ENCODE peak calls at places on chromosomes 7 and 10, in five cellular contexts. Z, F, K, M and I are unnamed samples.

GRCh38 chr7:123126691-123127090 is 73.1 kb downstream of the SLC13A1 start:
- DNase-seq in K (no peak), M (no peak), F (no peak), Z (no peak), I (no peak)

GRCh38 chr10:36251068-36251467 is 609.0 kb upstream of the FZD8 start:
- DNase-seq in Z (no peak), F (no peak), K (no peak), M (no peak), I (no peak)

GRCh38 chr7:133535308-133535707 is 282.4 kb downstream of the EXOC4 start:
- DNase-seq in Z (no peak), F (no peak), M (no peak), K (no peak), I (no peak)

GRCh38 chr7:6159097-6159483 is 113.3 kb downstream of the CYTH3 start:
- DNase-seq in Z (no peak), K (no peak), F (no peak), M (no peak), I (no peak)

GRCh38 chr7:129489491-129489890 is 12.8 kb upstream of the SMKR1 start:
- DNase-seq in K (no peak), M (no peak), F (no peak), Z (no peak), I (no peak)

GRCh38 chr10:121900443-121901174 is 27.2 kb downstream of the ATE1 start:
- DNase-seq in F (peak; percentile 55), K (peak; percentile 52), Z (peak; percentile 69), M (peak; percentile 40), I (no peak)

GRCh38 chr7:24980695-24981543 is 941 bp upstream of the OSBPL3 start:
- DNase-seq in K (no peak), M (peak; percentile 33), Z (no peak), F (no peak), I (no peak)

GRCh38 chr10:101780818-101781654 is 2.2 kb downstream of the NPM3 start:
- DNase-seq in M (peak; percentile 73), Z (no peak), F (peak; percentile 47), K (peak; percentile 55), I (peak; percentile 5)

GRCh38 chr10:80265740-80266512 is 23.5 kb downstream of the MAT1A start:
- DNase-seq in F (no peak), K (no peak), M (no peak), Z (no peak), I (no peak)

GRCh38 chr10:103803941-103804340 is 51.4 kb downstream of the SH3PXD2A start:
- DNase-seq in Z (no peak), M (no peak), F (no peak), K (no peak), I (no peak)

GRCh38 chr7:153258686-153259085 is 499.1 kb downstream of the ACTR3B start:
- DNase-seq in F (no peak), K (no peak), Z (no peak), M (no peak), I (no peak)

GRCh38 chr7:36228039-36228438 is 75.0 kb downstream of the EEPD1 start:
- DNase-seq in Z (no peak), M (no peak), F (no peak), K (no peak), I (no peak)

GRCh38 chr10:130220251-130221185 is 84.3 kb downstream of the GLRX3 start:
- DNase-seq in F (no peak), Z (no peak), M (no peak), K (no peak), I (no peak)

GRCh38 chr10:73863039-73863817 is 11.1 kb downstream of the CAMK2G start:
- DNase-seq in Z (no peak), M (no peak), K (no peak), F (no peak), I (no peak)

GRCh38 chr10:16777473-16778370 is 39.5 kb downstream of the RSU1 start:
- DNase-seq in M (peak; percentile 1), K (peak; percentile 19), F (peak; percentile 25), Z (no peak), I (peak; percentile 2)

GRCh38 chr7:55104707-55105433 is 86.1 kb downstream of the EGFR start:
- DNase-seq in K (no peak), M (no peak), Z (no peak), F (no peak), I (no peak)

GRCh38 chr10:91759581-91759986 is 38.6 kb upstream of the TNKS2 start:
- DNase-seq in Z (no peak), F (no peak), M (no peak), K (no peak), I (no peak)

GRCh38 chr10:49361735-49362568 is 33.9 kb downstream of the DRGX start:
- DNase-seq in M (no peak), F (no peak), Z (no peak), K (no peak), I (no peak)

GRCh38 chr10:131022981-131023380 is 288.5 kb downstream of the TCERG1L start:
- DNase-seq in F (no peak), M (no peak), Z (no peak), K (no peak), I (no peak)

GRCh38 chr7:7969306-7970112 is 913 bp downstream of the GLCCI1 start:
- DNase-seq in M (peak; percentile 51), Z (peak; percentile 23), K (no peak), F (peak; percentile 41), I (no peak)

GRCh38 chr7:119482209-119482608 is 790.8 kb upstream of the KCND2 start:
- DNase-seq in Z (no peak), F (no peak), M (peak; percentile 26), K (peak; percentile 43), I (peak; percentile 20)

GRCh38 chr10:52631648-52632047 is 140.9 kb downstream of the MBL2 start:
- DNase-seq in F (no peak), M (no peak), Z (no peak), K (no peak), I (no peak)

GRCh38 chr10:69508738-69509340 is 57.6 kb downstream of the TSPAN15 start:
- DNase-seq in M (no peak), K (no peak), Z (no peak), F (no peak), I (no peak)

GRCh38 chr10:28105561-28105960 is 106.7 kb upstream of the ODAD2 start:
- DNase-seq in Z (no peak), M (no peak), F (no peak), K (no peak), I (no peak)
- H3K4me3 ChIP-seq in Z (no peak overlapping the region), M (no peak overlapping the region), F (no peak overlapping the region), K (no peak overlapping the region), I (no peak overlapping the region)

DNA sequence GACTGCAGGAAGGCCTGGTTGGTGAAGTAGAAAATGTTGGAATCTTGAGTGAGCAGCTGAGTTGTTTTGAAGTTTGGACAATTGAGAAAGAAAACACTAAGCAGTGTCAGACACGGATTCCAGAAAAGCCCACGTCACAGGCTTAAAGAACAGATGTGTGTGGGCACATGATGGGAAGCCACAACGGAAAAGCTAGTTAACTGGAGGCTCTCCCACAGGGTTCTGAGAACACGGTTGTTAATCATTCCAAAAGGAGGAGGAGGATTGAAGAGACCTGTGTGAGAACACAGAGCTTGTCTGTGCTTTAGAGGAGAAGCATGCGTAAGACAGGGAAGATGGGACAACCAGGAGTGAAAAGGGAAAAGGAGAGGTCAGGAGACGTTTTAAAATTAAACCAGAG is 42.6 kb downstream of the SHH start:
- DNase-seq in M (no peak), Z (no peak), F (no peak), K (no peak), I (no peak)
- TF ChIP-seq POLR2AphosphoS5 in M (no peak), Z (no peak), F (no peak), K (no peak), I (no peak)

GRCh38 chr7:81769891-81770818 is at the start of gene HGF:
- DNase-seq in M (peak; percentile 28), Z (peak; percentile 34), F (no peak), K (no peak), I (no peak)

GRCh38 chr7:81768951-81769778 is 682 bp downstream of the HGF start:
- DNase-seq in F (no peak), Z (no peak), K (no peak), M (no peak), I (no peak)

GRCh38 chr7:81770823-81771222 is 976 bp upstream of the HGF start:
- DNase-seq in Z (no peak), M (no peak), K (no peak), F (no peak), I (no peak)

DNA sequence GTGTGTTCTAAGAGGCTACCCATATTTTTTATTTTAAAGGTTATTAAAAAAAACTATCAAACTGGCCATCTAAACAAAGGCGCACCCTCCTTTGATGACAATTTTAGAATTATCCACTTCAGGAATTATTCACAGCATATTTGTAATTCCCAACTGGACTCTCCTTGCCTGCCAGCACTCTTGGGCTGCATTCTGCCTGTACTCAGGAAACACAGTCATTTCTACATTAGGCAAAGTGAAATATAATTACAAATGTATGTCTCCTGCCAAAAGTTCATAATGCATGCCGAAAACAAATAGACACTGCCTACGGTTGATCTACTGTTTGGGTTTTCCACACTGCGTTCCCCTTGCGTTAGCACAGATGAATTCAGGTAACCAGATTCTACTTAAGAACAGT is 2.0 kb downstream of the HGF start:
- DNase-seq in F (no peak), Z (no peak), K (no peak), M (no peak), I (no peak)
- H3K4me3 ChIP-seq in F (no peak overlapping the region), Z (no peak overlapping the region), K (no peak overlapping the region), M (peak overlapping the region; percentile 66), I (no peak overlapping the region)

DNA sequence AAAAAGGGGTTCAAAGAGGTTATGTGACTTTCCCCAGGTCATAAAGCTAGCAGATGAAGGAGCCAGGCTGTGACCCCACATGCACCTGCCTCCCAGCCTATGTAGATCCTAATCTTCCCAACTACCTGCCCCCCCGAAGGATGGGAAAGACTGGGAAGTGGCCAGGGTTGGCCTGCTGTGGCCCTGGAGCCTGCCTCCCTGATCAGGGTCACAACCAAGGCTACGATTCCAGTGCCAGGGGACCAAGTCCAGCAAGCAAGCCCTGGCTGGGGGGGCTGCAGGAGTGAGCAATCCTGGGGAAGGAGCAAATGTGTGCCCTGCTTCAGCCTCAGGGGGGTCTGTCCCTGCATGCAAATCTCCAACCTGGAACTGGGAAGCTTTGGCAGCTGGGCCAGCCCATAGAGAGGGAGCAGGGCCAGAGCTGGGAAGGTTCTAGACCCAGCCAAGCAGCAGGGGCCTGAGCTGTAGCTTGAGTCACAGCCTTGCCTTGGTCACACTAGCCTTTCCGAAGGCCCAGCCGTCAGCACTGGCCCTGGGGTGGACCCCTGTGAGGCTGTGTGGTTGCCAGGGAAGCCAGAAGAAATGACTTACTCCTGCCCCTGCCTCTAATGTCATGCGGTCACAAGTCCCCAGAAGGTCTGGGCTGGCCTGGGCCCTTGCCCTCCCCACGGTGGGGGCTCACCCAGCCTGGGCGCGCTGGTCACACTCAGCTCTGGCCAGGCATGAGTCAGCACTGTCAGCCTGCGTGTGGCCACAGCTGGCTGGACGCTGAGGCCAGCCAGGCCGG is 96.4 kb upstream of the ZMIZ1 start:
- DNase-seq in K (peak; percentile 31), M (no peak), F (peak; percentile 57), Z (peak; percentile 22), I (no peak)
- TF ChIP-seq POLR2AphosphoS5 in K (peak; percentile 52), M (no peak), F (no peak), Z (peak; percentile 17), I (no peak)

DNA sequence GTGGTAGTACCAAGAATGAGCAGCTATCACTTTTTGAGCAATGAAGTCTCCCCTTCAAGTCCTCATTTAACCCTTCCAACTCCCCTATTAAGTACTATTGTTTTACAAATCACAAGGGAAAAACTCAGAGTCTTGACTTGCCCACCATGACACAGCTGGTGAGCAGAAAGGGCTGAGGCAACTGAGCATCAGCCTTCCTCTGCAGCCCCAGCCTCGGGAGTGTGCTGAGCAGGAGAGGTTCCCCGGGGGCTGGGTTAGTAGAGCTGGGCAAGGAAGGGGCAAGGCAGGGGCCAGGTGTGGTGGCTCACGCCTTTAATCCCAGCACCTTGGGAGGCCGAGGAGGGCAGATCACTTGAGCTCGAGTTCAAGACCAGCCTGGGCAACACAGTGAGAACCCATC is 3.2 kb downstream of the FRAT2 start:
- DNase-seq in M (no peak), F (no peak), K (no peak), Z (no peak), I (no peak)
- H3K4me3 ChIP-seq in M (peak overlapping the region; percentile 80), F (peak overlapping the region; percentile 62), K (no peak overlapping the region), Z (no peak overlapping the region), I (no peak overlapping the region)

GRCh38 chr7:50339990-50340500 is 35.5 kb downstream of the IKZF1 start:
- DNase-seq in F (no peak), M (peak; percentile 74), Z (no peak), K (no peak), I (no peak)
- TF ChIP-seq POLR2AphosphoS5 in F (no peak), M (peak; percentile 73), Z (no peak), K (no peak), I (no peak)